ENCODE peak calls at places on chromosomes 11 and 22, in eight cellular contexts. X is Peyer's patch; P is CD8-positive, alpha-beta T cell; Z is HCT116; Y is skeletal muscle cell; L is fibroblast of villous mesenchyme; O is astrocyte; S is fibroblast of lung. T is an unnamed sample.

GRCh38 chr22:36171941-36172340 is 11.4 kb upstream of the APOL3 start:
- DNase-seq in X (no peak), P (no peak), Z (no peak), Y (no peak), L (no peak), O (no peak), S (no peak), T (no peak)

GRCh38 chr22:44360686-44361381 is 48.1 kb upstream of the SHISAL1 start:
- DNase-seq in X (no peak), P (no peak), Z (no peak), Y (peak), L (peak), O (peak), S (peak), T (peak)

GRCh38 chr11:70244698-70245097 is 25.8 kb upstream of the PPFIA1 start:
- DNase-seq in X (no peak), P (no peak), Z (no peak), Y (peak), L (peak), O (peak), S (peak), T (peak)

GRCh38 chr22:32411388-32411787 is 659 bp downstream of the RTCB start:
- DNase-seq in X (no peak), P (no peak), Z (no peak), Y (no peak), L (peak), O (peak), S (peak), T (peak)

GRCh38 chr11:67309166-67309565 is 5.8 kb downstream of the SSH3 start:
- DNase-seq in X (no peak), P (no peak), Z (no peak), Y (no peak), L (no peak), O (no peak), S (no peak), T (no peak)

GRCh38 chr11:60764879-60765278 is 8.2 kb downstream of the MS4A15 start:
- DNase-seq in X (no peak), P (no peak), Z (no peak), Y (no peak), L (no peak), O (no peak), S (no peak), T (peak)

GRCh38 chr11:16917941-16918340 is 96.3 kb downstream of the PLEKHA7 start:
- DNase-seq in X (no peak), P (no peak), Z (no peak), Y (no peak), L (no peak), O (peak), S (no peak), T (no peak)

GRCh38 chr22:44730034-44730433 is 22.3 kb upstream of the ARHGAP8 start:
- DNase-seq in X (no peak), P (no peak), Z (no peak), Y (no peak), L (no peak), O (no peak), S (no peak), T (peak)

GRCh38 chr11:655036-655726 is 18.1 kb downstream of the DRD4 start:
- DNase-seq in X (no peak), P (no peak), Z (no peak), Y (no peak), L (no peak), O (no peak), S (no peak), T (no peak)

GRCh38 chr11:20160425-20161229 is at the start of gene DBX1:
- DNase-seq in X (no peak), P (no peak), Z (no peak), Y (no peak), L (no peak), O (no peak), S (no peak), T (no peak)

GRCh38 chr11:495537-495931 is 11.5 kb downstream of the RNH1 start:
- DNase-seq in X (no peak), P (no peak), Z (no peak), Y (no peak), L (no peak), O (no peak), S (no peak), T (no peak)

GRCh38 chr11:4982678-4983077 is 12.0 kb upstream of the OR51L1 start:
- DNase-seq in X (no peak), P (no peak), Z (no peak), Y (no peak), L (no peak), O (no peak), S (no peak), T (no peak)

GRCh38 chr11:102485095-102485722 is 32.6 kb upstream of the TMEM123 start:
- DNase-seq in X (no peak), P (no peak), Z (no peak), Y (no peak), L (peak), O (no peak), S (peak), T (peak)

GRCh38 chr22:24338701-24339451 is 68.2 kb downstream of the SPECC1L start:
- DNase-seq in X (no peak), P (no peak), Z (no peak), Y (no peak), L (peak), O (peak), S (no peak), T (peak)

GRCh38 chr22:20571531-20572007 is 64.2 kb downstream of the MED15 start:
- DNase-seq in X (peak), P (peak), Z (no peak), Y (no peak), L (peak), O (no peak), S (peak), T (peak)

GRCh38 chr11:96012086-96012824 is 88.3 kb upstream of the MTMR2 start:
- DNase-seq in X (peak), P (peak), Z (peak), Y (no peak), L (peak), O (peak), S (peak), T (peak)

GRCh38 chr11:112439614-112440013 is 179.0 kb upstream of the PLET1 start:
- DNase-seq in X (no peak), P (no peak), Z (no peak), Y (no peak), L (no peak), O (no peak), S (no peak), T (no peak)

GRCh38 chr11:10382518-10382917 is 72.5 kb upstream of the AMPD3 start:
- DNase-seq in X (no peak), P (no peak), Z (peak), Y (no peak), L (no peak), O (no peak), S (no peak), T (peak)

GRCh38 chr22:40654522-40655167 is 18.1 kb upstream of the MRTFA start:
- DNase-seq in X (no peak), P (no peak), Z (no peak), Y (peak), L (peak), O (peak), S (peak), T (peak)

GRCh38 chr11:995752-996420 is 40.6 kb downstream of the MUC6 start:
- DNase-seq in X (no peak), P (no peak), Z (no peak), Y (no peak), L (peak), O (peak), S (peak), T (peak)

GRCh38 chr11:103829596-103829995 is 206.8 kb upstream of the DDI1 start:
- DNase-seq in X (no peak), P (no peak), Z (no peak), Y (no peak), L (no peak), O (no peak), S (no peak), T (no peak)

GRCh38 chr11:134562941-134563471 is 151.0 kb upstream of the B3GAT1 start:
- DNase-seq in X (no peak), P (no peak), Z (no peak), Y (no peak), L (no peak), O (no peak), S (no peak), T (no peak)

GRCh38 chr11:662689-663274 is 25.7 kb downstream of the DRD4 start:
- DNase-seq in X (peak), P (no peak), Z (peak), Y (no peak), L (peak), O (peak), S (peak), T (peak)

GRCh38 chr22:37559901-37560681 is at the start of gene CDC42EP1:
- DNase-seq in X (no peak), P (no peak), Z (no peak), Y (no peak), L (peak), O (peak), S (peak), T (peak)

GRCh38 chr11:37857726-37858125 is 1259.7 kb upstream of the RAG2 start:
- DNase-seq in X (no peak), P (no peak), Z (no peak), Y (no peak), L (no peak), O (no peak), S (no peak), T (no peak)

GRCh38 chr22:31870890-31871289 is 73.4 kb upstream of the YWHAH start:
- DNase-seq in X (no peak), P (no peak), Z (no peak), Y (peak), L (peak), O (peak), S (peak), T (peak)

GRCh38 chr22:22421392-22421791 is 87.2 kb downstream of the ZNF280B start:
- DNase-seq in X (no peak), P (no peak), Z (no peak), Y (no peak), L (no peak), O (no peak), S (no peak), T (no peak)

GRCh38 chr11:112290462-112290894 is 29.8 kb upstream of the PLET1 start:
- DNase-seq in X (no peak), P (no peak), Z (no peak), Y (no peak), L (peak), O (no peak), S (peak), T (no peak)

GRCh38 chr11:63277345-63277943 is 34.0 kb upstream of the SLC22A25 start:
- DNase-seq in X (no peak), P (no peak), Z (no peak), Y (no peak), L (no peak), O (no peak), S (no peak), T (no peak)

GRCh38 chr11:119608201-119608600 is 120.8 kb downstream of the NECTIN1 start:
- DNase-seq in X (no peak), P (no peak), Z (no peak), Y (no peak), L (no peak), O (no peak), S (no peak), T (no peak)

GRCh38 chr11:104967493-104968364 is 645 bp downstream of the CASP4 start:
- DNase-seq in X (no peak), P (no peak), Z (no peak), Y (no peak), L (peak), O (no peak), S (peak), T (peak)

GRCh38 chr11:104968365-104968855 is at the start of gene CASP4:
- DNase-seq in X (no peak), P (no peak), Z (peak), Y (peak), L (peak), O (peak), S (peak), T (peak)

GRCh38 chr11:104965735-104966134 is 2.6 kb downstream of the CASP4 start:
- DNase-seq in X (no peak), P (no peak), Z (no peak), Y (no peak), L (no peak), O (no peak), S (no peak), T (no peak)

GRCh38 chr11:104970756-104971155 is 2.4 kb upstream of the CASP4 start:
- DNase-seq in X (no peak), P (no peak), Z (no peak), Y (no peak), L (no peak), O (no peak), S (no peak), T (no peak)

DNA sequence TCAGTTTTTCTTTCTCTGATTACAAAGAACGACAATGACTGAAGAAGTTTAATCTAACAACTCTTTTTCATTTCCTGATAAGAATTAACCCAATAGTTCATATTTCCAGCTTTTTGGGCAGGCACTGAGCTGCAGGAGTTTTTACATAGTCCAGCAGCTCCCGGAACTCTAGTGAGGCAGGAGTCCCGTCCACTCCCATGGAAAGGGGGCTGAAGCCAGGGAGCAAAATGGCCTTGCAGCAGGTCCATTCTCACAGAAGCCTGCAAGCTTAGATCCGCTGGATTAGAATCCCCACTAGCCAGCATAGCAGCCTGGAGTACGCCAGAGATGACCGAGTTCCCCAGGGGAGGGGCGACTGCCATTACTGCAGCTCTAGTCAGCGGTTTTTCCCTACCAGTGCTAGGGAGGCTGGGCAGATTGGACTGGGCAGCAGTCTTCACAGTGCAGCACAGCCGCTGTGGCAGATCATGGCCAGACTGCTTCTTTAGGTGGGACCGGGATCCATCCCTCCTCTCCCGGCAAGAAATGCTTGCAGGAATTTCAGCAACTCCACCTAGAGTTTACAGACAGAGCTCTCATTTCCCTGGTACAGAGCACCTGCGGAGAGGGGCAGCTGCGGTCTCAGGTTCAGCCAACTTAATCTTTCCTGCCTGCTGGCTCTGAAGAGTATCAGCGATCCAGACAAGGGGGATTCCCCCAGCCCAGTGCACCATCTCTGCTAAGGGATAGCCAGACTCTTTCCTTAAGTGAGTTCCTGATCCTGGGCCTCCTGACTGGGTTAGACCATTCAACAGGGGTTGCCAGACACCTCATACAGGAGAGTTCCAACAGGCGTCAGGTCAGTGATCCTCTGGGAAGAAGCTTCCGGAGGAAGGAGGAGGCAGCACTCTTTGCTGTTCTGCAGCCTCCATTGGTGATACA is 742 bp upstream of the CASP4 start:
- DNase-seq in X (no peak), P (no peak), Z (no peak), Y (no peak), L (peak), O (peak), S (peak), T (peak)
- H3K4me3 ChIP-seq in X (peak), P (peak), Z (peak), Y (peak), L (peak), O (peak), S (peak), T (peak)

GRCh38 chr11:82960000-82960778 is 58.7 kb downstream of the DDIAS start:
- DNase-seq in X (peak), P (no peak), Z (no peak), Y (no peak), L (no peak), O (no peak), S (no peak), T (no peak)

DNA sequence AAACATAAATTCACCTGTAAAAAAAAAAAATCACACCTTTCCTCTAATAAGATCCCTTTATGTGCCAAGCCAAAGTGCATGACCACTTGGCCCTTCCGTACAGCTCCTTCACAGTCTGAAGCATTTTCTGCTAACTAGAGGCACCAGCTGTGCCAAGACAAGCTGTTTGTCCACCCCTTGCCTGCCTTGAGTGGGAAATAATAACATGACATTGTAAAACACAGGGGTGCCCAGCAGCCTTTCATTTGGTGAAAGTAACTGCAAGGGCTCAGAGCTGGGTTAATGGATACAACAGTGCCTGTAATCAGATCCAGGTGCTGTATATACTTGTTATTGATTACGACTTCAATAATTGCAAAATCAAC is 59.2 kb downstream of the DDIAS start:
- DNase-seq in X (no peak), P (no peak), Z (no peak), Y (no peak), L (no peak), O (no peak), S (no peak), T (no peak)
- H3K4me3 ChIP-seq in X (no peak), P (peak), Z (no peak), Y (no peak), L (no peak), O (no peak), S (no peak), T (no peak)

GRCh38 chr11:124895471-124895971 is 2.1 kb downstream of the ROBO4 start:
- DNase-seq in X (no peak), P (no peak), Z (no peak), Y (no peak), L (no peak), O (no peak), S (no peak), T (no peak)
- H3K4me3 ChIP-seq in X (peak), P (no peak), Z (no peak), Y (no peak), L (no peak), O (no peak), S (no peak), T (no peak)

DNA sequence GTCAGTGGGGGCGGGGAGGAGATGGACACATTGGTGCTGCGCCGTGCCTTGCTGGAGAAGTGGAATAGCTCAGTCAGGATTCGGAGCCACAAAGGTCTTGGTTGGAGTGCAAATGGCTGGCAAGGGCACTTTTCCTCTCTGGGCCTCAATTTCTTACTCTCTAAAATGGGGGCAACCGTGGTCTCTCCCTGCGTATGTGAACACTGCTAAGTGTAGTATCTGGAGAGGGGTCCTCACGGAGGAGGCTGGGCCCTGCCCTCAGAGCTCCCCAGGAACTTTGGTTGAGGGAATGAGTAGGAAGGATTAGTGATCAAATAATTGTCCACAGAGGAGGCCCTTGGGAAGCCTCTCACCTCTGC is 521 bp downstream of the P2RY6 start:
- DNase-seq in X (no peak), P (no peak), Z (no peak), Y (no peak), L (no peak), O (no peak), S (no peak), T (no peak)
- H3K4me3 ChIP-seq in X (peak), P (no peak), Z (no peak), Y (no peak), L (no peak), O (no peak), S (no peak), T (no peak)

GRCh38 chr11:59630493-59630892 is 14.9 kb upstream of the OSBP start:
- DNase-seq in X (no peak), P (no peak), Z (no peak), Y (no peak), L (no peak), O (no peak), S (no peak), T (no peak)
- H3K4me3 ChIP-seq in X (no peak), P (no peak), Z (no peak), Y (no peak), L (no peak), O (no peak), S (no peak), T (no peak)

GRCh38 chr11:68891356-68891948 is 12.2 kb downstream of the MRPL21 start:
- DNase-seq in X (no peak), P (no peak), Z (no peak), Y (no peak), L (no peak), O (no peak), S (no peak), T (no peak)
- H3K4me3 ChIP-seq in X (no peak), P (no peak), Z (no peak), Y (no peak), L (no peak), O (no peak), S (no peak), T (peak)

GRCh38 chr11:64845125-64845735 is 777 bp upstream of the CDC42BPG start:
- DNase-seq in X (no peak), P (no peak), Z (no peak), Y (no peak), L (no peak), O (no peak), S (no peak), T (no peak)
- H3K4me3 ChIP-seq in X (peak), P (peak), Z (peak), Y (peak), L (no peak), O (no peak), S (no peak), T (no peak)

T was measured in choroid plexus epithelial cell.